ENCODE peak calls at places on chromosomes 3 and 15, in seven cellular contexts. O, H, C, B, L, I and G are unnamed samples.

GRCh38 chr3:23096041-23096440 is 107.1 kb upstream of the UBE2E2 start:
- DNase-seq in H (no peak), C (no peak), B (no peak), L (no peak), I (no peak), O (no peak), G (peak)

GRCh38 chr3:119690043-119690656 is 12.7 kb upstream of the CFAP91 start:
- DNase-seq in C (no peak), O (no peak), L (peak), I (peak), B (no peak), H (no peak), G (peak)

GRCh38 chr3:45980819-45981218 is 14.8 kb downstream of the FYCO1 start:
- DNase-seq in B (no peak), H (no peak), I (no peak), C (no peak), O (no peak), L (peak), G (no peak)

GRCh38 chr15:77537006-77537405 is 95.7 kb downstream of the LINGO1 start:
- DNase-seq in C (no peak), L (no peak), I (no peak), H (no peak), O (no peak), B (no peak), G (no peak)

GRCh38 chr15:36798366-36798765 is 218.9 kb downstream of the CDIN1 start:
- DNase-seq in I (no peak), O (no peak), B (no peak), H (no peak), L (peak), C (no peak), G (peak)

GRCh38 chr15:74642328-74642723 is 26.7 kb downstream of the CLK3 start:
- DNase-seq in B (no peak), L (no peak), O (peak), H (no peak), I (peak), C (no peak), G (no peak)

GRCh38 chr3:138681463-138682215 is 73.1 kb downstream of the FAIM start:
- DNase-seq in O (no peak), L (no peak), H (no peak), I (no peak), C (no peak), B (no peak), G (no peak)

GRCh38 chr3:195105389-195105788 is 165.6 kb downstream of the XXYLT1 start:
- DNase-seq in O (no peak), I (no peak), C (no peak), L (no peak), H (no peak), B (no peak), G (peak)

GRCh38 chr3:128153156-128154011 is at the start of gene EEFSEC:
- DNase-seq in I (peak), B (peak), C (peak), L (peak), O (peak), H (peak), G (peak)

GRCh38 chr15:63860161-63860954 is 26.6 kb upstream of the HERC1 start:
- DNase-seq in I (no peak), C (no peak), L (no peak), B (peak), O (no peak), H (no peak), G (no peak)

GRCh38 chr3:123586131-123586530 is 1.3 kb upstream of the HACD2 start:
- DNase-seq in O (peak), L (no peak), C (no peak), B (no peak), H (no peak), I (peak), G (peak)

GRCh38 chr15:45030743-45031142 is 7.7 kb downstream of the SORD start:
- DNase-seq in L (no peak), B (no peak), I (no peak), H (no peak), C (no peak), O (no peak), G (no peak)

GRCh38 chr15:80070840-80071239 is 11.4 kb downstream of the ZFAND6 start:
- DNase-seq in H (no peak), I (peak), B (no peak), O (no peak), L (no peak), C (no peak), G (peak)

GRCh38 chr15:26891448-26891881 is 24.6 kb downstream of the GABRA5 start:
- DNase-seq in B (no peak), H (no peak), C (peak), I (peak), O (peak), L (peak), G (peak)

GRCh38 chr3:66642484-66642883 is 141.7 kb upstream of the LRIG1 start:
- DNase-seq in I (no peak), C (no peak), H (no peak), O (no peak), L (no peak), B (no peak), G (no peak)

GRCh38 chr3:160226026-160226739 is 961 bp downstream of the C3orf80 start:
- DNase-seq in C (no peak), H (no peak), O (peak), I (no peak), B (no peak), L (no peak), G (no peak)

GRCh38 chr3:89025185-89025584 is 82.2 kb upstream of the EPHA3 start:
- DNase-seq in H (no peak), I (peak), B (no peak), C (no peak), L (peak), O (no peak), G (peak)

GRCh38 chr15:83850015-83850414 is 196.1 kb downstream of the ADAMTSL3 start:
- DNase-seq in L (no peak), B (no peak), I (no peak), H (no peak), C (no peak), O (no peak), G (no peak)

GRCh38 chr3:105505167-105505566 is 138.5 kb downstream of the ALCAM start:
- DNase-seq in O (no peak), C (no peak), H (no peak), I (no peak), B (no peak), L (no peak), G (no peak)

GRCh38 chr3:72060447-72061034 is 275.6 kb upstream of the PROK2 start:
- DNase-seq in H (no peak), L (no peak), I (no peak), C (no peak), O (no peak), B (no peak), G (no peak)

GRCh38 chr15:96392380-96393208 is 62.1 kb downstream of the NR2F2 start:
- DNase-seq in I (no peak), L (no peak), O (no peak), B (no peak), H (no peak), C (no peak), G (no peak)

GRCh38 chr3:64229903-64230302 is 4.6 kb upstream of the PRICKLE2 start:
- DNase-seq in B (no peak), I (peak), O (no peak), C (no peak), H (no peak), L (no peak), G (no peak)

GRCh38 chr3:117549716-117550115 is 840.1 kb downstream of the TUSC7 start:
- DNase-seq in I (no peak), H (no peak), C (no peak), B (no peak), L (no peak), O (no peak), G (peak)

GRCh38 chr3:110664148-110664547 is 407.5 kb upstream of the NECTIN3 start:
- DNase-seq in C (no peak), B (no peak), O (no peak), I (no peak), L (no peak), H (no peak), G (no peak)

GRCh38 chr15:38129531-38130199 is 123.0 kb upstream of the SPRED1 start:
- DNase-seq in I (peak), H (peak), B (no peak), O (no peak), C (no peak), L (peak), G (peak)

GRCh38 chr3:63995056-63995576 is 28.2 kb downstream of the PSMD6 start:
- DNase-seq in I (no peak), C (no peak), B (no peak), H (no peak), O (no peak), L (no peak), G (no peak)

GRCh38 chr3:186962445-186962844 is 32.1 kb downstream of the ST6GAL1 start:
- DNase-seq in H (no peak), I (no peak), C (no peak), O (no peak), B (no peak), L (no peak), G (no peak)

GRCh38 chr15:59676565-59676964 is 12.6 kb downstream of the BNIP2 start:
- DNase-seq in C (no peak), I (no peak), L (no peak), O (no peak), H (no peak), B (no peak), G (no peak)